ENCODE peak calls at places on chromosomes 6 and 20, in four cellular contexts. T, E, J and I are unnamed samples.
A peak's percentile ranks its signal among the peaks of the same experiment; 100 is the strongest.

GRCh38 chr6:156776470-156776840 is 723 bp upstream of the ARID1B start:
- DNase-seq in E (peak; percentile 64), T (no peak), J (no peak), I (peak; percentile 40)

GRCh38 chr20:17571153-17571527 is 1.3 kb downstream of the DSTN start:
- DNase-seq in E (no peak), T (no peak), J (no peak), I (no peak)

GRCh38 chr20:20606046-20606445 is 106.4 kb downstream of the RALGAPA2 start:
- DNase-seq in J (no peak), T (no peak), E (no peak), I (peak; percentile 23)

GRCh38 chr6:14729186-14729871 is 516.5 kb upstream of the JARID2 start:
- DNase-seq in T (no peak), J (no peak), E (no peak), I (no peak)

GRCh38 chr6:7108964-7109836 is 1.4 kb downstream of the RREB1 start:
- DNase-seq in J (no peak), T (peak; percentile 17), E (peak; percentile 77), I (no peak)

GRCh38 chr6:34459899-34460593 is 5.8 kb upstream of the PACSIN1 start:
- DNase-seq in E (peak; percentile 65), T (peak; percentile 50), J (no peak), I (peak; percentile 50)

GRCh38 chr6:21501815-21502214 is 91.7 kb upstream of the SOX4 start:
- DNase-seq in T (no peak), J (no peak), E (no peak), I (no peak)

GRCh38 chr6:41428995-41429417 is 93.6 kb downstream of the NCR2 start:
- DNase-seq in T (no peak), J (no peak), E (peak; percentile 63), I (peak; percentile 54)

GRCh38 chr6:38184041-38184779 is 364.7 kb downstream of the ZFAND3 start:
- DNase-seq in J (no peak), E (no peak), T (no peak), I (no peak)

GRCh38 chr20:36861875-36862801 is 13.8 kb upstream of the TLDC2 start:
- DNase-seq in J (peak; percentile 38), T (no peak), E (peak; percentile 91), I (no peak)

GRCh38 chr20:23164176-23164601 is 78.1 kb upstream of the CD93 start:
- DNase-seq in T (no peak), J (no peak), E (no peak), I (no peak)

GRCh38 chr6:124947821-124948451 is 14.3 kb upstream of the RNF217 start:
- DNase-seq in T (no peak), J (no peak), E (peak; percentile 65), I (no peak)

GRCh38 chr6:115643762-115644161 is 416.9 kb downstream of the FRK start:
- DNase-seq in T (no peak), E (peak; percentile 18), J (peak; percentile 46), I (no peak)
- TF ChIP-seq CTCF in T (no peak), E (no peak), J (peak; percentile 47), I (no peak)

GRCh38 chr6:136383271-136383670 is 93.6 kb upstream of the BCLAF1 start:
- DNase-seq in E (peak; percentile 12), T (no peak), J (no peak), I (no peak)

GRCh38 chr6:136382676-136383075 is 93.0 kb upstream of the BCLAF1 start:
- DNase-seq in J (no peak), E (no peak), T (no peak), I (no peak)

GRCh38 chr6:136378888-136379287 is 89.2 kb upstream of the BCLAF1 start:
- DNase-seq in T (no peak), E (peak; percentile 7), J (no peak), I (no peak)
- TF ChIP-seq CTCF in T (no peak), E (peak; percentile 13), J (peak; percentile 60), I (no peak)

DNA sequence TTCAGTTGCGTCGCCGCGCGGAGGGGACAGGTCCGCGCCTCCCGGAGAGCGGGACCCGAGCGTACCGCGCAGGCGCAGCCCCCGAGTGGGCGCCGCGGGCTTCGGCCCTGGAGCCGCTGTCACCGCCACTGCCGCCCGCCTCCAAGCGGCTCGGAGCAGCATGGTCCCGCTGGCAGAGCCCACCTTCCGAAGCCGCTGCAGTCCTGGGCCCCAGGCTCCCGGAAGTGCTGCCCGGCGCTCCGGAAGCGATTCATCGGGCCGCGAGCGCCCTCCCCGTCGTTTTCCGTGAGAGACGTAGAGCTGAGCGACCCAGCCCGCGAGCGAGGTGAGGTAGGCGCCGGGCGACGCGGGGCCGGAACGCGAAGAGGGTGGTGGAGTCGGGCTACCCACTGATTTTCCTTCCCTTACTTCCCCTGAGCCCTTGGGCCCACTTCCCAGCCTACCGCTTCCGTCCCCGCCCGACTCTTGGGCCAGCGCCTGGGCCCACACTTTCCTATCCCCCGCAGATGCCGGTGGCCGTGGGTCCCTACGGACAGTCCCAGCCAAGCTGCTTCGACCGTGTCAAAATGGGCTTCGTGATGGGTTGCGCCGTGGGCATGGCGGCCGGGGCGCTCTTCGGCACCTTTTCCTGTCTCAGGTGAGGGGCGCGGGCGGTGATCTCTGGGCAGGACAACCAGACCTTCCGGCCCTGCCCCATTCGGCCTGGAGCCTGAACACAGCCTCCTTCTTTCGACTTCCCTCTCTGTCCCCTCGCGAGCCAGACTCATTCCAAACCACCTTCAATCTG is at the start of the genes NFS1 and ROMO1:
- DNase-seq in J (peak; percentile 69), E (peak; percentile 71), T (peak; percentile 81), I (peak; percentile 76)
- TF ChIP-seq CTCF in J (no peak), E (no peak), T (peak; percentile 11), I (no peak)

GRCh38 chr20:61083431-61083830 is 168.6 kb upstream of the CDH4 start:
- DNase-seq in T (no peak), E (no peak), J (no peak), I (no peak)

GRCh38 chr20:61082700-61083099 is 169.4 kb upstream of the CDH4 start:
- DNase-seq in T (no peak), J (no peak), E (no peak), I (no peak)

DNA sequence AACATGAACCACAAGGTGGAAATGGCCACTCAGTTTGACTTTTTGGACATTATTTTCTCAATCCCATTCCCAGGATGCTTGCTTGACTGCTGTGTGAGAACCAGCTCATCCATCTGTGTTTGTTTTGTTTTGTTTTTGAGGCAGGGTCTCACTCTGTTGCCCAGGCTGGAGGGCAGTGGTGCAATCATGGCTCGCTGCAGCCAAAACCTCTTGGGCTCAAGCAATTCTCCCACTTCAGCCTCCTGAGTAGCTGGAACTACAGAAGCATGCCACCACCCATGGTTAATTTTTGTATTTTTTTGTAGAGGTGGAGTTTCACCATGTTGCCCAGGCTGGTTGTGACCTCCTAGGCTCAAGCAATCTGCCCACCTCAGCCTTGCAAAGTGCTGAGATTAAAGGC is 166.0 kb upstream of the CDH4 start:
- DNase-seq in T (no peak), J (no peak), E (no peak), I (no peak)
- TF ChIP-seq CTCF in T (no peak), J (no peak), E (no peak), I (no peak)

GRCh38 chr6:85017352-85017751 is 253.0 kb upstream of the TBX18 start:
- DNase-seq in J (no peak), E (no peak), T (no peak), I (no peak)

DNA sequence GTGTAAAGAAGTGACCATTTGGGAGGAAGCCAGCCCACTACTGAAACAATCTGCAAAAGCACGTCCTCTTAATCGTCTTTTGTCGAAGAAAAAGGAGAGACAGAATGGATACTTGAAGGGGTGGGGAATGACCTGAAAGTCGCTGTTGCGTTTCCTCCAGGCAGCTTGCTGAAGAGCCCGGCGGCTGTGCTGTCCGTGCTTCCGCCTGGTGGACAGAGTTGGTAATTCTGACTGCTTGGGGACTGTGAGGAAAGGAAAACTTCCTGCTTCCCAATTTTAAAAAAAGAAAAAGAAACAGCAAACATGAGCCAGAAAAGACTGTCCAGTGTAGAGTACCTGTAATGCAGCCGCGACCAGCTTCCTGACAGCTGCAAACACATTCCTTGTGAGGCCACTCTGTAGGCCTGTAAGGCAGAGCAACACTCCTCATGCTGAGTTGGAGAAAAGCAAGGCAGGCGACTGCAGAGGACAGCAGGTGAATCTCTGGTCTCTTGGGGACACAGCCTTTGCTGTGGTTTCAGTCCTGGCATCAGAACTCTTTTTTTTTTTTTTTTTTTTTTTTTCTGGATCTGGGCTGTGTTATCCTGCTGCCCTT is 251.1 kb upstream of the TBX18 start:
- DNase-seq in E (peak; percentile 67), J (no peak), T (no peak), I (peak; percentile 48)
- TF ChIP-seq CTCF in E (peak; percentile 70), J (peak; percentile 74), T (no peak), I (peak; percentile 34)

DNA sequence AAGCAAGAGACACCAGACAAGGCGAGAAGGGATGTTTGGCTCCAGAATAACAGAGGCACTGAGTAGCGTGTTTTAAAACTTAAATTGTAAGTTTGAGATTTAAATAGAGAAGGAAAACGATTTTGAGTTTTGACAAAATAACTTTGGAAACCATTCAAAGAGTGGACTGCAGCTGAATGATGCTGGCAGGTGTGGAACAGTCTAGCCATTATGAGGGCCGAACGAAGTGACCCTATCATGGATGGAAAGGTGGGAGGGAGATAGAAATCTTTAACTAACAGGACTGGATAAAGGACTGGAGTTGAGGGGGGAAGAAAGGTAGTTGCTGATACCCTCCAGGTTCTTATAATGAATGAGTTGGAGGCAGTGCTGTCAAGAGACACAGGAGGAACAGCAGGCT is 248.4 kb downstream of the PACRG start:
- DNase-seq in T (no peak), E (no peak), J (no peak), I (no peak)
- TF ChIP-seq CTCF in T (no peak), E (no peak), J (no peak), I (no peak)

DNA sequence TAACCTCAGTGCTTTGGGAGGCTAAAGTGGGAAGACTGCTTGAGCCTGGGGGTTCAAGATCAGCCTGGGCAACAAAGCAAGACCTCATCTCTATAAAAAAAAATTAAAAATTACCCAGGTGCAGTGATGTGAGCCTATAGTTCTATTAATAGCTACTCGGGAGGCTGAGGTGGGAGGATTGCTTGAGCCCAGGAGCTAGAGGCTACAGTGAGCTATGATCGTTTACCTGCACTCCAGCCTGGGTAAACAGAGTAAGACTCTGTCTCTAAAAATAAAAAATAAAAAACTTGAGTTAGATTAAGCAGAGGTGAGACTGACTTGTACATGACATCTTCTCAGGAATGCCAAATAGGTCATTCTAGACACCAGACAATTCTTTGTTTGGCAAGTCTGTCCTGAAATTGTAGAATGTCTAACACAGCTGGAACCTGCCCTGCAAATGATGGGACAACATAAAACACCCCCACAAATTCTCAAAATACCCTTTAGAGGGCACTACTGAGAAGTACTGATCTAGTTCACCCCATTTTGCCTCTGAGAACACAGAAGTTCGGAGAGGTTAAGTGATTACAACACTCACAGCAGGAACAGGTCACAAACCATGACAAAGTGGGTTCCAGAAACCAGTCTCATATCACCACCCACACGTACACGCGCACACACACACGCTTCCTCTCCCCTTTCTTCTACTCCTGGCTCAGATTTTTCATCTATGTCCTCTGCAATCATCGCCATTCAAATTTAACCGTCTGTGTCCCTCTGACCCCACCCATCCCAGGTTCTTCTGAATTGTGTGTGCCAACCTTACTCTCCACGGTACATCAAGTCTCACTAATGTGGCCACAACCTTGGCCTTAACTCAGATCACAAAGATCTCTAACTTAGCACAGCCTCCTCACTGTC is 38.3 kb downstream of the ARHGAP18 start:
- DNase-seq in J (no peak), E (peak; percentile 70), T (peak; percentile 25), I (peak; percentile 85)
- TF ChIP-seq CTCF in J (no peak), E (peak; percentile 38), T (peak; percentile 54), I (peak; percentile 64)

GRCh38 chr6:105790635-105791034 is 295.5 kb upstream of the PRDM1 start:
- DNase-seq in E (no peak), T (no peak), J (no peak), I (no peak)
- TF ChIP-seq CTCF in E (peak; percentile 13), T (no peak), J (no peak), I (no peak)

DNA sequence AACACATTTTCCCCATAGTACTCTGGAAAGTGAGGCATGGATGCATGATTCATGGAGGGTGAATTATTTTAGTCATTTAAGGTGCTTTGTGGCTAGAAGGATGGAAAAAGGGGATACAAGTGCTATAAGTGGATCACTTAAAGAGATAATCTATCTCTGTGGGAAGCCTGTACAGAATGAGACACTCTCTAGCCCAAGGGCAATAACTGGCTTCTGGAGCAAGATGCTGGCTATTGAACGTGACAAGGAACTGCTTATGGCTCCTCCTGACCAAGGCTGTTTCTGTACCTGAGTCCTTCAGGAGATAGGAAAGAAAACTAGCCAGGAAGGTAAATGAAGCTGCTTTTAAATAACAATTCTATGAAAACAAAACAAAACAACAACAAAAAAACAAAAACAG is 590.7 kb downstream of the EYS start:
- DNase-seq in T (no peak), J (no peak), E (no peak), I (no peak)
- TF ChIP-seq CTCF in T (no peak), J (no peak), E (no peak), I (no peak)